ENCODE peak calls at places on chromosomes 6 and 20, in six cellular contexts. One of them, this sample, is unnamed.

GRCh38 chr6:87656857-87657256 is 45.2 kb downstream of the AKIRIN2 start:
- DNase-seq in GM12878: no peak
- DNase-seq in HepG2: no peak
- DNase-seq in A549: no peak
- DNase-seq in K562: no peak
- DNase-seq in endothelial cell of umbilical vein: peak
- DNase-seq in this sample: no peak

GRCh38 chr20:13934992-13935894 is 55.2 kb downstream of the SEL1L2 start:
- DNase-seq in GM12878: no peak
- DNase-seq in HepG2: no peak
- DNase-seq in A549: no peak
- DNase-seq in K562: no peak
- DNase-seq in endothelial cell of umbilical vein: no peak
- DNase-seq in this sample: no peak

GRCh38 chr6:39793528-39793927 is 1.4 kb downstream of the DAAM2 start:
- DNase-seq in GM12878: no peak
- DNase-seq in HepG2: no peak
- DNase-seq in A549: no peak
- DNase-seq in K562: no peak
- DNase-seq in endothelial cell of umbilical vein: no peak
- DNase-seq in this sample: no peak

GRCh38 chr6:36955136-36955535 is 598 bp downstream of the PI16 start:
- DNase-seq in GM12878: no peak
- DNase-seq in HepG2: no peak
- DNase-seq in A549: no peak
- DNase-seq in K562: no peak
- DNase-seq in endothelial cell of umbilical vein: no peak
- DNase-seq in this sample: no peak

GRCh38 chr6:170266061-170266825 is 24.6 kb downstream of the DLL1 start:
- DNase-seq in GM12878: no peak
- DNase-seq in HepG2: no peak
- DNase-seq in A549: no peak
- DNase-seq in K562: no peak
- DNase-seq in endothelial cell of umbilical vein: no peak
- DNase-seq in this sample: peak

GRCh38 chr6:34179106-34179720 is 33.3 kb upstream of the GRM4 start:
- DNase-seq in GM12878: no peak
- DNase-seq in HepG2: no peak
- DNase-seq in A549: no peak
- DNase-seq in K562: no peak
- DNase-seq in endothelial cell of umbilical vein: no peak
- DNase-seq in this sample: no peak

GRCh38 chr6:88048556-88048955 is 915 bp downstream of the SPACA1 start:
- DNase-seq in GM12878: no peak
- DNase-seq in HepG2: no peak
- DNase-seq in A549: no peak
- DNase-seq in K562: no peak
- DNase-seq in endothelial cell of umbilical vein: no peak
- DNase-seq in this sample: no peak

GRCh38 chr6:15506066-15506465 is 156.8 kb downstream of the DTNBP1 start:
- DNase-seq in GM12878: no peak
- DNase-seq in HepG2: no peak
- DNase-seq in A549: no peak
- DNase-seq in K562: no peak
- DNase-seq in endothelial cell of umbilical vein: no peak
- DNase-seq in this sample: no peak

GRCh38 chr20:53162251-53162835 is 190.2 kb downstream of the TSHZ2 start:
- DNase-seq in GM12878: no peak
- DNase-seq in HepG2: no peak
- DNase-seq in A549: peak
- DNase-seq in K562: peak
- DNase-seq in endothelial cell of umbilical vein: no peak
- DNase-seq in this sample: peak

GRCh38 chr6:130527173-130527572 is 161.4 kb downstream of the TMEM200A start:
- DNase-seq in GM12878: no peak
- DNase-seq in HepG2: no peak
- DNase-seq in A549: no peak
- DNase-seq in K562: no peak
- DNase-seq in endothelial cell of umbilical vein: no peak
- DNase-seq in this sample: no peak

GRCh38 chr6:150395388-150396009 is 26.7 kb downstream of the IYD start:
- DNase-seq in GM12878: no peak
- DNase-seq in HepG2: peak
- DNase-seq in A549: peak
- DNase-seq in K562: peak
- DNase-seq in endothelial cell of umbilical vein: peak
- DNase-seq in this sample: peak

GRCh38 chr6:119587537-119587936 is 238.0 kb upstream of the MAN1A1 start:
- DNase-seq in GM12878: no peak
- DNase-seq in HepG2: no peak
- DNase-seq in A549: no peak
- DNase-seq in K562: no peak
- DNase-seq in endothelial cell of umbilical vein: no peak
- DNase-seq in this sample: no peak

GRCh38 chr6:47264775-47265184 is 44.9 kb downstream of the TNFRSF21 start:
- DNase-seq in GM12878: no peak
- DNase-seq in HepG2: no peak
- DNase-seq in A549: no peak
- DNase-seq in K562: no peak
- DNase-seq in endothelial cell of umbilical vein: peak
- DNase-seq in this sample: no peak

GRCh38 chr6:5813625-5814027 is 193.1 kb downstream of the NRN1 start:
- DNase-seq in GM12878: peak
- DNase-seq in HepG2: no peak
- DNase-seq in A549: no peak
- DNase-seq in K562: no peak
- DNase-seq in endothelial cell of umbilical vein: no peak
- DNase-seq in this sample: no peak

GRCh38 chr20:3209946-3210317 is 634 bp downstream of the ITPA start:
- DNase-seq in GM12878: no peak
- DNase-seq in HepG2: no peak
- DNase-seq in A549: no peak
- DNase-seq in K562: peak
- DNase-seq in endothelial cell of umbilical vein: peak
- DNase-seq in this sample: peak

GRCh38 chr20:49231461-49231860 is 12.2 kb downstream of the DDX27 start:
- DNase-seq in GM12878: no peak
- DNase-seq in HepG2: no peak
- DNase-seq in A549: no peak
- DNase-seq in K562: no peak
- DNase-seq in endothelial cell of umbilical vein: no peak
- DNase-seq in this sample: no peak

GRCh38 chr20:35663516-35663812 is 1.2 kb downstream of the CPNE1 start:
- DNase-seq in GM12878: no peak
- DNase-seq in HepG2: no peak
- DNase-seq in A549: no peak
- DNase-seq in K562: no peak
- DNase-seq in endothelial cell of umbilical vein: no peak
- DNase-seq in this sample: no peak

GRCh38 chr6:39209360-39209811 is 19.9 kb downstream of the KCNK5 start:
- DNase-seq in GM12878: no peak
- DNase-seq in HepG2: no peak
- DNase-seq in A549: no peak
- DNase-seq in K562: no peak
- DNase-seq in endothelial cell of umbilical vein: no peak
- DNase-seq in this sample: peak

GRCh38 chr6:27754408-27754782 is 157.8 kb downstream of the OR2B2 start:
- DNase-seq in GM12878: no peak
- DNase-seq in HepG2: no peak
- DNase-seq in A549: no peak
- DNase-seq in K562: no peak
- DNase-seq in endothelial cell of umbilical vein: no peak
- DNase-seq in this sample: no peak

GRCh38 chr6:108029226-108029921 is 45.2 kb downstream of the OSTM1 start:
- DNase-seq in GM12878: no peak
- DNase-seq in HepG2: no peak
- DNase-seq in A549: no peak
- DNase-seq in K562: no peak
- DNase-seq in endothelial cell of umbilical vein: no peak
- DNase-seq in this sample: no peak

GRCh38 chr6:97469451-97469850 is 186.4 kb upstream of the MMS22L start:
- DNase-seq in GM12878: no peak
- DNase-seq in HepG2: no peak
- DNase-seq in A549: no peak
- DNase-seq in K562: no peak
- DNase-seq in endothelial cell of umbilical vein: no peak
- DNase-seq in this sample: no peak

GRCh38 chr6:145630598-145630997 is 104.7 kb downstream of the EPM2A start:
- DNase-seq in GM12878: no peak
- DNase-seq in HepG2: no peak
- DNase-seq in A549: no peak
- DNase-seq in K562: no peak
- DNase-seq in endothelial cell of umbilical vein: no peak
- DNase-seq in this sample: no peak

GRCh38 chr20:48026981-48027592 is 241.8 kb upstream of the SULF2 start:
- DNase-seq in GM12878: no peak
- DNase-seq in HepG2: no peak
- DNase-seq in A549: no peak
- DNase-seq in K562: no peak
- DNase-seq in endothelial cell of umbilical vein: no peak
- DNase-seq in this sample: no peak

GRCh38 chr20:23622839-23623343 is 14.9 kb downstream of the CST3 start:
- DNase-seq in GM12878: no peak
- DNase-seq in HepG2: peak
- DNase-seq in A549: peak
- DNase-seq in K562: peak
- DNase-seq in endothelial cell of umbilical vein: peak
- DNase-seq in this sample: peak

GRCh38 chr6:47135772-47136171 is 93.6 kb upstream of the ADGRF1 start:
- DNase-seq in GM12878: no peak
- DNase-seq in HepG2: peak
- DNase-seq in A549: peak
- DNase-seq in K562: peak
- DNase-seq in endothelial cell of umbilical vein: peak
- DNase-seq in this sample: peak

GRCh38 chr20:56388882-56389281 is 3.1 kb downstream of the AURKA start:
- DNase-seq in GM12878: no peak
- DNase-seq in HepG2: no peak
- DNase-seq in A549: no peak
- DNase-seq in K562: no peak
- DNase-seq in endothelial cell of umbilical vein: no peak
- DNase-seq in this sample: no peak

GRCh38 chr6:68343901-68344300 is 291.2 kb upstream of the ADGRB3 start:
- DNase-seq in GM12878: no peak
- DNase-seq in HepG2: peak
- DNase-seq in A549: peak
- DNase-seq in K562: peak
- DNase-seq in endothelial cell of umbilical vein: no peak
- DNase-seq in this sample: peak

GRCh38 chr6:19587238-19587942 is 249.8 kb upstream of the ID4 start:
- DNase-seq in GM12878: no peak
- DNase-seq in HepG2: no peak
- DNase-seq in A549: no peak
- DNase-seq in K562: no peak
- DNase-seq in endothelial cell of umbilical vein: no peak
- DNase-seq in this sample: no peak

GRCh38 chr6:95280690-95281273 is 296.6 kb upstream of the MANEA start:
- DNase-seq in GM12878: no peak
- DNase-seq in HepG2: no peak
- DNase-seq in A549: no peak
- DNase-seq in K562: peak
- DNase-seq in endothelial cell of umbilical vein: no peak
- DNase-seq in this sample: peak

DNA sequence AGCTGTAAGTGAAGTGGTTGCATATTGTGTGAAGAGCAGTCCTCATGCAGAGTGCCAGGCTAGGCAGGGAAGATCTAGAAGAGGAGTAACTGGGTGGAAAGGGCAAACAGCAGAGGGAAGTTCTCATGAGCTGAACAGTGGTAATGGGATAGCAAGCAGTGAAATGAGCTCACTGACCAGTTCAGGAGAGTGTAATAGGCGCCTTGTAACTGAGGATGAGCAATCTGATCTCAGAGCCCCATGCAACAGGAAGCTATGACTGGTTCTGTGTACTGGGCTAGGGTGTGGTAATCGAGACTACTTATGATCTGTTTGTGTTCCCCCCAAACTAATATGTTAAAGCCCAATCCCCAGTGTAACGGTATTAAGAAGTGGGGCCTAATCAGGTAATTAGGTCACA is 98.6 kb downstream of the RFX6 start:
- DNase-seq in GM12878: no peak
- DNase-seq in HepG2: no peak
- DNase-seq in A549: no peak
- DNase-seq in K562: no peak
- DNase-seq in endothelial cell of umbilical vein: no peak
- DNase-seq in this sample: peak
- TF ChIP-seq MYC in GM12878: no peak
- TF ChIP-seq MYC in HepG2: no peak
- TF ChIP-seq MYC in A549: no peak
- TF ChIP-seq MYC in K562: no peak
- TF ChIP-seq MYC in endothelial cell of umbilical vein: no peak
- TF ChIP-seq MYC in this sample: no peak

GRCh38 chr20:38172344-38172743 is 7.3 kb upstream of the TGM2 start:
- DNase-seq in GM12878: no peak
- DNase-seq in HepG2: peak
- DNase-seq in A549: peak
- DNase-seq in K562: peak
- DNase-seq in endothelial cell of umbilical vein: peak
- DNase-seq in this sample: peak

GRCh38 chr20:38170914-38171300 is 5.8 kb upstream of the TGM2 start:
- DNase-seq in GM12878: no peak
- DNase-seq in HepG2: no peak
- DNase-seq in A549: no peak
- DNase-seq in K562: no peak
- DNase-seq in endothelial cell of umbilical vein: no peak
- DNase-seq in this sample: no peak

GRCh38 chr20:38175221-38176030 is 10.4 kb upstream of the TGM2 start:
- DNase-seq in GM12878: no peak
- DNase-seq in HepG2: no peak
- DNase-seq in A549: no peak
- DNase-seq in K562: no peak
- DNase-seq in endothelial cell of umbilical vein: no peak
- DNase-seq in this sample: no peak

GRCh38 chr20:38171301-38172010 is 6.4 kb upstream of the TGM2 start:
- DNase-seq in GM12878: no peak
- DNase-seq in HepG2: peak
- DNase-seq in A549: no peak
- DNase-seq in K562: peak
- DNase-seq in endothelial cell of umbilical vein: no peak
- DNase-seq in this sample: peak

GRCh38 chr20:38173237-38174156 is 8.4 kb upstream of the TGM2 start:
- DNase-seq in GM12878: no peak
- DNase-seq in HepG2: peak
- DNase-seq in A549: peak
- DNase-seq in K562: peak
- DNase-seq in endothelial cell of umbilical vein: peak
- DNase-seq in this sample: peak
- TF ChIP-seq POLR2A in GM12878: no peak
- TF ChIP-seq POLR2A in HepG2: no peak
- TF ChIP-seq POLR2A in A549: peak
- TF ChIP-seq POLR2A in K562: no peak
- TF ChIP-seq POLR2A in endothelial cell of umbilical vein: no peak
- TF ChIP-seq POLR2A in this sample: no peak

GRCh38 chr6:155534678-155535077 is 79.0 kb upstream of the NOX3 start:
- DNase-seq in GM12878: no peak
- DNase-seq in HepG2: no peak
- DNase-seq in A549: no peak
- DNase-seq in K562: no peak
- DNase-seq in endothelial cell of umbilical vein: no peak
- DNase-seq in this sample: no peak
- TF ChIP-seq MYC in GM12878: no peak
- TF ChIP-seq MYC in HepG2: no peak
- TF ChIP-seq MYC in A549: no peak
- TF ChIP-seq MYC in K562: no peak
- TF ChIP-seq MYC in endothelial cell of umbilical vein: no peak
- TF ChIP-seq MYC in this sample: no peak

GRCh38 chr6:28940294-28940858 is 16.6 kb upstream of the TRIM27 start:
- DNase-seq in GM12878: peak
- DNase-seq in HepG2: peak
- DNase-seq in A549: no peak
- DNase-seq in K562: peak
- DNase-seq in endothelial cell of umbilical vein: no peak
- DNase-seq in this sample: peak
- TF ChIP-seq POLR2A in GM12878: no peak
- TF ChIP-seq POLR2A in HepG2: no peak
- TF ChIP-seq POLR2A in A549: no peak
- TF ChIP-seq POLR2A in K562: no peak
- TF ChIP-seq POLR2A in endothelial cell of umbilical vein: no peak
- TF ChIP-seq POLR2A in this sample: no peak